ENCODE peak calls at places on chromosomes 7 and 10, in nine cellular contexts. J, P, Y, M, B, N, W, U and S are unnamed samples.

GRCh38 chr10:30415613-30416012 is 18.4 kb upstream of the MAP3K8 start:
- DNase-seq in N (no peak), J (no peak), B (no peak), P (no peak), M (no peak), U (no peak), W (no peak), Y (no peak), S (no peak)

GRCh38 chr10:66538352-66538751 is 387.5 kb upstream of the LRRTM3 start:
- DNase-seq in M (no peak), B (no peak), N (no peak), W (no peak), U (no peak), Y (no peak), P (no peak), J (no peak), S (no peak)

GRCh38 chr10:43076876-43077420 is at the start of gene RET:
- DNase-seq in M (peak; percentile 53), W (no peak), N (peak; percentile 51), Y (no peak), J (peak; percentile 43), B (peak; percentile 67), U (peak; percentile 61), P (no peak), S (peak; percentile 57)

GRCh38 chr7:139693651-139694388 is 84.0 kb downstream of the HIPK2 start:
- DNase-seq in U (no peak), Y (no peak), J (no peak), P (no peak), M (no peak), N (no peak), B (no peak), W (no peak), S (no peak)

GRCh38 chr10:70832852-70833542 is 17.2 kb downstream of the SGPL1 start:
- DNase-seq in N (peak; percentile 57), W (no peak), M (peak; percentile 78), P (no peak), Y (peak; percentile 79), J (no peak), B (no peak), U (no peak), S (no peak)

GRCh38 chr10:5633166-5633565 is 33.2 kb downstream of the ASB13 start:
- DNase-seq in W (no peak), J (no peak), P (no peak), Y (no peak), N (no peak), M (no peak), B (no peak), U (no peak), S (no peak)

GRCh38 chr7:155258233-155258575 is 39.5 kb upstream of the INSIG1 start:
- DNase-seq in B (no peak), U (no peak), N (peak; percentile 63), J (peak; percentile 62), W (no peak), P (peak; percentile 67), M (peak; percentile 52), Y (peak; percentile 84), S (no peak)

GRCh38 chr10:51832652-51833383 is 133.4 kb upstream of the CSTF2T start:
- DNase-seq in N (peak; percentile 57), W (no peak), U (peak; percentile 4), P (peak; percentile 3), J (no peak), Y (peak; percentile 21), B (no peak), M (peak; percentile 96), S (no peak)

GRCh38 chr7:101614098-101614938 is 14.8 kb downstream of the MYL10 start:
- DNase-seq in W (no peak), Y (no peak), B (no peak), N (no peak), U (no peak), M (no peak), J (no peak), P (no peak), S (no peak)

GRCh38 chr7:107937514-107937913 is 46.5 kb downstream of the DLD start:
- DNase-seq in U (no peak), P (no peak), J (no peak), M (peak; percentile 87), B (no peak), W (no peak), N (peak; percentile 21), Y (no peak), S (no peak)

GRCh38 chr7:16960566-16960965 is 78.8 kb upstream of the AGR3 start:
- DNase-seq in N (no peak), Y (no peak), J (no peak), U (no peak), P (no peak), W (no peak), B (no peak), M (no peak), S (no peak)

GRCh38 chr7:23679898-23680416 is at the start of gene FAM221A:
- DNase-seq in J (peak; percentile 94), B (peak; percentile 94), Y (no peak), W (peak; percentile 91), P (peak; percentile 93), U (peak; percentile 88), M (peak; percentile 84), N (peak; percentile 79), S (peak; percentile 86)

GRCh38 chr7:133095119-133095671 is 13.3 kb upstream of the CHCHD3 start:
- DNase-seq in B (no peak), W (no peak), P (no peak), N (no peak), M (no peak), Y (no peak), J (no peak), U (no peak), S (no peak)

GRCh38 chr7:29309041-29309860 is 114.7 kb downstream of the CHN2 start:
- DNase-seq in W (peak; percentile 50), N (peak; percentile 38), J (no peak), M (peak; percentile 23), B (no peak), Y (no peak), U (no peak), P (no peak), S (no peak)

GRCh38 chr10:125605167-125605566 is 77.8 kb downstream of the TEX36 start:
- DNase-seq in N (no peak), M (no peak), W (no peak), J (no peak), B (no peak), U (no peak), P (no peak), Y (peak; percentile 79), S (no peak)

GRCh38 chr10:71878327-71879034 is 27.4 kb upstream of the PSAP start:
- DNase-seq in Y (no peak), N (no peak), J (no peak), B (peak; percentile 32), W (peak; percentile 64), U (no peak), P (peak; percentile 49), M (no peak), S (no peak)

GRCh38 chr7:6536899-6537298 is 14.4 kb downstream of the GRID2IP start:
- DNase-seq in W (peak; percentile 75), N (no peak), Y (no peak), U (no peak), J (no peak), M (no peak), P (no peak), B (peak; percentile 87), S (no peak)

GRCh38 chr7:127859330-127859729 is 171.9 kb downstream of the LRRC4 start:
- DNase-seq in B (no peak), M (no peak), N (no peak), W (no peak), P (no peak), J (no peak), Y (no peak), U (no peak), S (no peak)

DNA sequence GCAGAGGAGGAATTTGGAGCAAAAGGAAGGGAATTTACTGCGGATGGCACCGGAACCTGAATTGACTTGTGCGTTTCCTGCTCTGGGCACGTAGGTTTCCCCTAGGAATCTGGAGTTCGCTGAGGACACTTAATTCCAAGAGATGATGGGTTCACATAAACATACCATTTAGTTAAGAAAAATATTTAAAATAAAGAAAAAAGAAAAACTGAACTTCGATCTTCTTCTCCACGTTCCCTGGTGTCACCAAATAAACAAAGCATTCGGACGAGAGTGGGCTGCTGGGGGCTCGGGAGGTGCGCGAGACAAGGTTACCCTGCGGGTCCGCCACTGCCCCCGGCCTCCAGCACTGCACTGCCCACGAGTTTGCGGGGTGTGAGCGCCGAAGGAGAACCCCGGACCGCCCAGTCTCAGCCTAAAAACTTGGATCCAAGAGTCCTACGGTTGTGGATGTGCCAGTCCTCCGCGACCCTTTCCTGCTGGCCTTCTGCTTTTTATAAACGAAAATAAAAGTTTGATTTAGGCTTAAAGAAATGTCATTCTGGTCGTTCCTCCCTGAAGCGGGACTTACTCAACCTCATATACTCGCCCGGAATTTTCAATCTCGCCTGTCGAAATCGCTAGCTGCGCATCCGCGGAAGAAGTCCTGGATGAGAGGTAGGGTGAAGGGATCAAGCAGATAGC is 30.3 kb downstream of the SKIDA1 start:
- DNase-seq in N (peak; percentile 6), P (peak; percentile 37), U (peak; percentile 51), Y (no peak), M (peak; percentile 32), W (no peak), B (no peak), J (no peak), S (peak; percentile 48)
- TF ChIP-seq CTCF in N (no peak), P (no peak), U (no peak), Y (no peak), M (no peak), W (no peak), B (no peak), J (no peak), S (no peak)

GRCh38 chr7:99311702-99312101 is 14.0 kb upstream of the ARPC1A start:
- DNase-seq in U (no peak), J (no peak), P (no peak), B (no peak), M (peak; percentile 31), N (no peak), Y (no peak), W (no peak), S (no peak)
- TF ChIP-seq CTCF in U (no peak), J (no peak), P (no peak), B (no peak), M (peak; percentile 6), N (no peak), Y (no peak), W (no peak), S (no peak)

DNA sequence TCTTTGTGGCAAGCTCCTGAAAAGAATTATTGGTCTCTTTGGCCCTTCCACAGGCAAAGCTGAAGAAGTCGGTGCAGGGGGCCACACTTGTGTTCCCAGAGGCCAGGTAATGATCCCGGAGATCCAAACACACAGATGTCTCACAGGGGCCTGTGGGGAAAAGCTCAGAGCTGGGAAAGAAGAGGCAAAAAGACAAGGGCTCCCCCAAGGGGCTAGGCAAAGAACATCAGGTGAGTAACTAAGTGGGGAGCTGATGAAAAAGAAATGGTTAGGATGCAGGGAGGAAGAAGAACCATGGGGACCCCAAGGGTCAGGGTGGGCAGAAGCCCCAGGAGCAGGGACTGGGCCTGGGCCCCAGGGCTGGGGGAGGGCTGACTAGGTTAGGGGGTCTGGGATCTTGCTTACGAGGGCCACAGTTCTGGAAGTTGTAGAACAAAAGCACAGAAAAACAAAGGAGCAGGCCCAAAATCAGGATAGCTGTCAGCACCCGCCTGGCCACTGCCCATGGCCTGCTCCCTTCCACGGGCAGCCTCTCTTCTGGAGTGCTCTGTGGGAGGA is 1.1 kb downstream of the KEL start:
- DNase-seq in P (no peak), M (no peak), N (no peak), U (no peak), B (peak; percentile 23), W (no peak), J (no peak), Y (no peak), S (no peak)
- TF ChIP-seq CTCF in P (no peak), M (no peak), N (no peak), U (no peak), B (no peak), W (peak; percentile 57), J (no peak), Y (no peak), S (no peak)

GRCh38 chr10:61682323-61682722 is 19.6 kb downstream of the CABCOCO1 start:
- DNase-seq in P (no peak), U (no peak), M (peak; percentile 4), J (no peak), Y (no peak), B (no peak), N (peak; percentile 1), W (no peak), S (no peak)
- TF ChIP-seq CTCF in P (no peak), U (no peak), M (no peak), J (no peak), Y (no peak), B (no peak), N (no peak), W (peak; percentile 42), S (no peak)